ENCODE peak calls at places on chromosomes 5 and 9, in four cellular contexts. D is body of pancreas, E is glutamatergic neuron, C is cardiac muscle cell. O is an unnamed sample.

GRCh38 chr9:114278881-114279570 is 43.9 kb upstream of the ORM1 start:
- DNase-seq in C (no peak), D (peak), E (peak), O (no peak)

GRCh38 chr5:74865293-74865798 is 841 bp downstream of the FAM169A start:
- DNase-seq in E (no peak), D (no peak), C (no peak), O (no peak)

GRCh38 chr9:109989296-109989695 is 209.3 kb downstream of the PALM2AKAP2 start:
- DNase-seq in E (no peak), D (no peak), C (no peak), O (no peak)

GRCh38 chr5:164336906-164337305 is 831.5 kb downstream of the MAT2B start:
- DNase-seq in D (no peak), C (no peak), E (no peak), O (no peak)

GRCh38 chr5:130740047-130740569 is 424.9 kb downstream of the HINT1 start:
- DNase-seq in D (no peak), C (no peak), E (no peak), O (no peak)

GRCh38 chr9:76690575-76691370 is 73.5 kb upstream of the PCA3 start:
- DNase-seq in C (no peak), E (no peak), D (no peak), O (no peak)

GRCh38 chr5:168578506-168579205 is 512 bp downstream of the PANK3 start:
- DNase-seq in E (peak), C (no peak), D (no peak), O (no peak)

GRCh38 chr9:137168907-137169763 is 716 bp downstream of the LRRC26 start:
- DNase-seq in C (peak), D (peak), E (peak), O (peak)